ENCODE peak calls at places on chromosomes 6 and 20, in four cellular contexts. One of them, this sample, is unnamed.

GRCh38 chr6:29005183-29005885 is at the start of gene ZNF311:
- DNase-seq in substantia nigra: peak; percentile 29
- DNase-seq in endothelial cell: peak; percentile 15
- DNase-seq in CD4-positive, alpha-beta T cell: no peak
- DNase-seq in this sample: no peak

GRCh38 chr20:49052334-49052733 is 6.2 kb downstream of the CSE1L start:
- DNase-seq in substantia nigra: no peak
- DNase-seq in endothelial cell: no peak
- DNase-seq in CD4-positive, alpha-beta T cell: no peak
- DNase-seq in this sample: no peak

GRCh38 chr20:64219730-64220129 is 35.8 kb upstream of the PCMTD2 start:
- DNase-seq in substantia nigra: no peak
- DNase-seq in endothelial cell: no peak
- DNase-seq in CD4-positive, alpha-beta T cell: no peak
- DNase-seq in this sample: no peak

GRCh38 chr6:90599151-90599550 is 12.3 kb upstream of the MAP3K7 start:
- DNase-seq in substantia nigra: no peak
- DNase-seq in endothelial cell: no peak
- DNase-seq in CD4-positive, alpha-beta T cell: no peak
- DNase-seq in this sample: no peak

GRCh38 chr20:6715350-6716063 is 52.0 kb upstream of the BMP2 start:
- DNase-seq in substantia nigra: no peak
- DNase-seq in endothelial cell: no peak
- DNase-seq in CD4-positive, alpha-beta T cell: no peak
- DNase-seq in this sample: no peak

GRCh38 chr20:64093013-64093503 is 8.9 kb upstream of the LKAAEAR1 start:
- DNase-seq in substantia nigra: no peak
- DNase-seq in endothelial cell: no peak
- DNase-seq in CD4-positive, alpha-beta T cell: no peak
- DNase-seq in this sample: no peak

GRCh38 chr6:36290668-36291620 is 21.1 kb downstream of the PNPLA1 start:
- DNase-seq in substantia nigra: no peak
- DNase-seq in endothelial cell: no peak
- DNase-seq in CD4-positive, alpha-beta T cell: no peak
- DNase-seq in this sample: no peak

GRCh38 chr6:13044390-13044789 is 283.9 kb downstream of the TBC1D7 start:
- DNase-seq in substantia nigra: no peak
- DNase-seq in endothelial cell: no peak
- DNase-seq in CD4-positive, alpha-beta T cell: no peak
- DNase-seq in this sample: no peak

GRCh38 chr6:152461556-152461955 is 175.6 kb downstream of the SYNE1 start:
- DNase-seq in substantia nigra: no peak
- DNase-seq in endothelial cell: no peak
- DNase-seq in CD4-positive, alpha-beta T cell: no peak
- DNase-seq in this sample: no peak

GRCh38 chr20:62274332-62275262 is 28.2 kb upstream of the ADRM1 start:
- DNase-seq in substantia nigra: no peak
- DNase-seq in endothelial cell: no peak
- DNase-seq in CD4-positive, alpha-beta T cell: no peak
- DNase-seq in this sample: no peak

GRCh38 chr6:3307436-3307835 is 48.7 kb downstream of the PSMG4 start:
- DNase-seq in substantia nigra: no peak
- DNase-seq in endothelial cell: no peak
- DNase-seq in CD4-positive, alpha-beta T cell: no peak
- DNase-seq in this sample: no peak

GRCh38 chr6:3625161-3625979 is 126.1 kb downstream of the PXDC1 start:
- DNase-seq in substantia nigra: no peak
- DNase-seq in endothelial cell: no peak
- DNase-seq in CD4-positive, alpha-beta T cell: no peak
- DNase-seq in this sample: no peak

GRCh38 chr20:49187330-49188100 is 619 bp downstream of the STAU1 start:
- DNase-seq in substantia nigra: peak; percentile 46
- DNase-seq in endothelial cell: no peak
- DNase-seq in CD4-positive, alpha-beta T cell: peak; percentile 25
- DNase-seq in this sample: no peak

GRCh38 chr20:62918830-62919229 is 7.5 kb downstream of the DIDO1 start:
- DNase-seq in substantia nigra: no peak
- DNase-seq in endothelial cell: no peak
- DNase-seq in CD4-positive, alpha-beta T cell: peak; percentile 39
- DNase-seq in this sample: no peak

GRCh38 chr6:133254552-133255228 is 13.5 kb downstream of the EYA4 start:
- DNase-seq in substantia nigra: no peak
- DNase-seq in endothelial cell: no peak
- DNase-seq in CD4-positive, alpha-beta T cell: no peak
- DNase-seq in this sample: no peak

GRCh38 chr20:36754656-36755222 is 8.8 kb upstream of the NDRG3 start:
- DNase-seq in substantia nigra: peak; percentile 51
- DNase-seq in endothelial cell: peak; percentile 68
- DNase-seq in CD4-positive, alpha-beta T cell: peak; percentile 22
- DNase-seq in this sample: peak; percentile 60

GRCh38 chr6:153032255-153032882 is 29.9 kb upstream of the MTRF1L start:
- DNase-seq in substantia nigra: no peak
- DNase-seq in endothelial cell: no peak
- DNase-seq in CD4-positive, alpha-beta T cell: no peak
- DNase-seq in this sample: peak; percentile 12

GRCh38 chr6:43625393-43625992 is 3.6 kb downstream of the GTPBP2 start:
- DNase-seq in substantia nigra: no peak
- DNase-seq in endothelial cell: no peak
- DNase-seq in CD4-positive, alpha-beta T cell: no peak
- DNase-seq in this sample: no peak

GRCh38 chr6:4371207-4371921 is 236.0 kb upstream of the ECI2 start:
- DNase-seq in substantia nigra: no peak
- DNase-seq in endothelial cell: no peak
- DNase-seq in CD4-positive, alpha-beta T cell: no peak
- DNase-seq in this sample: no peak